ENCODE peak calls at places on chromosome 1, in seven cellular contexts. O is PC-3, I is fibroblast of lung, B is H1, T is endothelial cell of umbilical vein, Z is HCT116, P is neural progenitor cell. Y is an unnamed sample.

GRCh38 chr1:75836528-75836927 is 39.8 kb downstream of the MSH4 start:
- DNase-seq in B (no peak), T (no peak), I (no peak), O (no peak), Z (no peak), P (no peak), Y (no peak)

GRCh38 chr1:191963286-191963685 is 195.0 kb upstream of the RGS18 start:
- DNase-seq in O (no peak), Z (no peak), P (no peak), B (no peak), I (peak), T (no peak), Y (peak)

GRCh38 chr1:113320972-113321680 is 69.2 kb upstream of the MAGI3 start:
- DNase-seq in Z (no peak), T (no peak), I (no peak), O (peak), P (no peak), B (no peak), Y (peak)

GRCh38 chr1:168601051-168601450 is 24.6 kb downstream of the XCL1 start:
- DNase-seq in O (no peak), T (no peak), I (peak), B (no peak), P (no peak), Z (no peak), Y (peak)

GRCh38 chr1:32783851-32784250 is 33.3 kb downstream of the YARS1 start:
- DNase-seq in O (no peak), P (no peak), I (no peak), Z (no peak), B (no peak), T (no peak), Y (no peak)

GRCh38 chr1:168603501-168604107 is 27.2 kb downstream of the XCL1 start:
- DNase-seq in O (peak), I (peak), Z (peak), P (peak), B (peak), T (peak), Y (peak)

GRCh38 chr1:2480236-2480985 is 4.3 kb downstream of the PLCH2 start:
- DNase-seq in B (no peak), O (no peak), P (no peak), Z (no peak), I (no peak), T (no peak), Y (no peak)

GRCh38 chr1:156641761-156642264 is at the start of gene BCAN:
- DNase-seq in I (peak), T (no peak), B (peak), P (peak), O (no peak), Z (no peak), Y (no peak)

GRCh38 chr1:55288245-55288644 is 73.1 kb upstream of the USP24 start:
- DNase-seq in T (no peak), Z (no peak), P (no peak), B (no peak), O (no peak), I (no peak), Y (no peak)

GRCh38 chr1:228417471-228418203 is 976 bp upstream of the TRIM17 start:
- DNase-seq in Z (peak), O (peak), B (no peak), T (no peak), P (no peak), I (no peak), Y (peak)

GRCh38 chr1:87176090-87176489 is 152.6 kb upstream of the LMO4 start:
- DNase-seq in T (no peak), B (no peak), Z (no peak), I (no peak), P (no peak), O (no peak), Y (no peak)

GRCh38 chr1:110580244-110580643 is 25.9 kb downstream of the KCNA2 start:
- DNase-seq in P (no peak), T (no peak), O (no peak), I (no peak), Z (no peak), B (no peak), Y (no peak)

GRCh38 chr1:181206513-181206912 is 118.0 kb downstream of the IER5 start:
- DNase-seq in O (no peak), B (no peak), P (no peak), I (no peak), T (no peak), Z (no peak), Y (no peak)

GRCh38 chr1:186763107-186763506 is 65.6 kb upstream of the PLA2G4A start:
- DNase-seq in B (no peak), P (no peak), T (peak), I (peak), Z (no peak), O (peak), Y (peak)

GRCh38 chr1:94876362-94876761 is 50.5 kb downstream of the CNN3 start:
- DNase-seq in P (no peak), O (peak), Z (no peak), T (peak), I (no peak), B (no peak), Y (peak)

GRCh38 chr1:112794654-112795239 is 79.6 kb upstream of the PPM1J start:
- DNase-seq in Z (no peak), B (no peak), I (no peak), O (no peak), T (no peak), P (no peak), Y (no peak)

GRCh38 chr1:23286401-23286800 is 57.7 kb downstream of the HNRNPR start:
- DNase-seq in I (no peak), O (no peak), P (no peak), B (no peak), Z (no peak), T (no peak), Y (peak)

GRCh38 chr1:231420299-231420958 is 1.7 kb downstream of the EGLN1 start:
- DNase-seq in P (peak), I (peak), Z (no peak), T (peak), O (peak), B (no peak), Y (peak)

GRCh38 chr1:168520052-168520751 is 23.6 kb downstream of the XCL2 start:
- DNase-seq in B (no peak), T (no peak), P (peak), O (no peak), I (no peak), Z (no peak), Y (no peak)

GRCh38 chr1:217881131-217881543 is 250.0 kb downstream of the SPATA17 start:
- DNase-seq in P (no peak), T (no peak), O (peak), B (no peak), Z (no peak), I (peak), Y (peak)

GRCh38 chr1:220371324-220371723 is 99.1 kb upstream of the RAB3GAP2 start:
- DNase-seq in O (peak), T (no peak), P (peak), I (no peak), Z (peak), B (no peak), Y (no peak)

GRCh38 chr1:175219774-175220173 is 27.2 kb upstream of the KIAA0040 start:
- DNase-seq in I (no peak), Z (no peak), B (no peak), P (no peak), O (no peak), T (peak), Y (no peak)

GRCh38 chr1:228218513-228219244 is 10.8 kb downstream of the OBSCN start:
- DNase-seq in B (no peak), T (no peak), Z (no peak), I (no peak), O (no peak), P (no peak), Y (no peak)

GRCh38 chr1:3819626-3820245 is 23.4 kb upstream of the LRRC47 start:
- DNase-seq in I (no peak), T (no peak), Z (no peak), O (no peak), P (no peak), B (no peak), Y (no peak)

DNA sequence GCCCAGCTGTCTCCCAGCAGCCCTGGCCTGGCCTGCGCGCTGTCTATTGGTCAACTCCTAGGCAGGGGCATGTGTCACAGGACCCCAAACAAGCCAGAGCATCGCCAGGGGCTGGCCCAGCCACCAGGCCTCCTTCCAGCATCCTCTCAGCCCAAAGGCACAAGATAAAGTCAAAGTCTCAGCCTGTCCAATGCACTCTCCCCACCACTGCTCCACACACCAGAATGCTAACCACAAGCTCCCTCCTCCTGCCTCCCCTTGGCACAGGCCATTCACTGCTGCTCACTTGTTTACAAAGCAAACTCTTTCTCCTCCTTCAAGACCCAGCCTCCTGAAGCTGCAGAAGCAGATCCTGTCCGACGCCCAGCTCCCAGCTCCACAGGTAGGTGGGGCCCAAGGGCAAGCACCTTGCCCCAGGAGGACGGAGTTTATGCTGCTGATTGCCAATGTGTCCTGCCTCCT is 133.4 kb downstream of the DMRTB1 start:
- DNase-seq in O (peak), I (peak), B (no peak), Z (no peak), T (no peak), P (peak), Y (peak)
- TF ChIP-seq CTCF in O (peak), I (peak), B (peak), Z (peak), T (no peak), P (no peak), Y (no peak)

GRCh38 chr1:9410737-9411297 is 118.1 kb downstream of the SPSB1 start:
- DNase-seq in O (no peak), I (peak), P (peak), B (no peak), T (peak), Z (peak), Y (peak)
- TF ChIP-seq EZH2 in O (no peak), I (no peak), P (no peak), B (no peak), T (no peak), Z (no peak), Y (no peak)

DNA sequence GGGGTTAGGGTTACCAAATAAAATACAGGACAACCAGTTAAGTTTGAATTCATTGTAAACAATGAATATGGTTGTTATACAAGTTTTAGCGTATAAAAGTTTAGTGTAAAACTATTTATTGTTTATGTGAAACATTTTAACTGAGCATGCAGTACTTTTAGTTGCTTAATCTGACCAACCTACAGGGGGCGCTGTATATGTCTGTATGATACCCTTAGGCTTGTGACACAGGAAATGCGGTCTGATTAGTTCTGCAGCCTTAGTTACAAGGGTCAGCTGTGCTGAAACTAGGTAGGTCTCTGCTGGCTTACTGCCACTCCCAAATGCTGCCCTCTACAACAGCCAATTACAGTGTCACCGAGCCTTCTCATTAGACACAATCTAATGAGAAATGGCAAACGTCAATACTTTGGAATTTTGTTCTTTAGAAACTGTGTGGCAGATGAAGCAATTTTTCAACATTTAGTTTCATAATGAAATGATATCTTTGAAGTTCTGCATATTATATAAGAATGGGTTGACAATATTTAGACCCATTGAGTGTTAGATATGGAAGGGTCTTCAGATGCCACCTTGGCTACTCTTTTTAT is 56.2 kb downstream of the NTNG1 start:
- DNase-seq in P (peak), I (peak), B (peak), O (peak), T (no peak), Z (peak), Y (no peak)
- TF ChIP-seq CTCF in P (peak), I (peak), B (peak), O (peak), T (no peak), Z (peak), Y (peak)

GRCh38 chr1:7751174-7751573 is 19.9 kb upstream of the VAMP3 start:
- DNase-seq in P (no peak), B (no peak), T (no peak), Z (no peak), I (no peak), O (no peak), Y (no peak)
- TF ChIP-seq EZH2 in P (no peak), B (no peak), T (no peak), Z (no peak), I (no peak), O (no peak), Y (no peak)

GRCh38 chr1:24379733-24380315 is 33.8 kb downstream of the STPG1 start:
- DNase-seq in P (no peak), O (peak), Z (no peak), B (peak), I (peak), T (no peak), Y (no peak)
- TF ChIP-seq CTCF in P (no peak), O (no peak), Z (no peak), B (no peak), I (no peak), T (no peak), Y (no peak)

DNA sequence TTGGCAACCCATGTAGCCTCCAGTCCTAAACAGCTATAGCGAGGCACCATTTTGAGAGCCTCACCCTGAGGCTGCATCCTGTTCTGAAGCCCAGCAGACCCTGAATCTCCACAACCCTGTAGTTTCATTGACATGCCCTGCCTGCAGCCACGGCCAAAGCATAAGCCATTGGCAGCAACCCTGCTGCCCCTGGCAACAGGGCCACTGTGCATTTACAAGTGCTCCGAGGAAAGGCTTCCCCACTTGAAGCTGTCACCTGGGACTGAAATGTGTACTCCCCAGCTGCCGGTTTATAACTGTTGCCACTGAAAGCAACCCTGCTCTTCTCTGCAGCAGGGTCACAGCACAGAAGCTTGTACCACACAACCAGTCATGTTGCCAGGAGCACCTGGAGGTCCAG is 124.2 kb upstream of the OLFM3 start:
- DNase-seq in O (no peak), Z (no peak), P (no peak), T (no peak), I (no peak), B (no peak), Y (no peak)
- TF ChIP-seq EZH2 in O (no peak), Z (no peak), P (no peak), T (no peak), I (no peak), B (no peak), Y (no peak)

DNA sequence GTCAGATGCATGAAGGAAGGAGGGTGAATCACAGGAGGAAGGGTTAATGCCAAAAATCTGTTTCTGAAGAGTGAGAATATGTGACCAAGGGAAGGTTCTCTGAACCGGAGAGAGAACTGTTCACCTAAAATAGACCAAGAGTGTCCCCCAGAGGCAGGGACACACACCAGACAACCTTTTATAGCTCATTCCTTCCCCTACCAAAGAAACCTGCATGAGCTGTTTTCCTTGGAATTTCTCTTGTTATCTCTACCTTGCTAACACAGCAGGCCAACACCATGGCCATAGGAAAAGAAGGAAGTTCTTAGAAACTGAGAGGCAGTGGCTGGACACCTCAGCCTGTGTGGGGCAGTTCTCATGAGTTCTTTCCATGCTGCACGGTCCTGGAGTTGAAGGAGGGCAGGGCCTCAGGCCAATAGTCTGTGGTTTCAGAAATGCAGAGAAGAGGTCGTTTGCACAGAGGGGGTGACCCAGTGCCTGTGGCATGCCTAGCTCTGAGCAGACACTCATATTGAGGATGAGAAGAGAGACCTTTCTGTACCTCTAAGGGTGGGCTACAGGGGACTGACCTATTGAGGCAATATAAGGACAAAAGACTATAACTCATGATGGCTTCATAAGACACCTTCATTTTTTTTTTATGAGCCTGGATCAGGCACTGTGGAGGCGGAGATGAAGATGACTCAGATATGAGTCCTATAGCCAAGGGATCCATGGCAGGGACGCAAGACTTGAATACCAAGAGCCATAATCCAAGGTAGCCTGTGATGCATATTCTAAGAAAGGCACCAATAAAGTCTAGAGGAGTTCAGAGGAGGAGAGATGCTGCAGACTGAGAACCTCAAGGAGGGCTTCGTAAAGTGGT is 39.4 kb downstream of the IGFN1 start:
- DNase-seq in T (no peak), B (peak), I (peak), Z (peak), P (no peak), O (peak), Y (peak)
- TF ChIP-seq CTCF in T (no peak), B (no peak), I (no peak), Z (peak), P (peak), O (peak), Y (peak)

DNA sequence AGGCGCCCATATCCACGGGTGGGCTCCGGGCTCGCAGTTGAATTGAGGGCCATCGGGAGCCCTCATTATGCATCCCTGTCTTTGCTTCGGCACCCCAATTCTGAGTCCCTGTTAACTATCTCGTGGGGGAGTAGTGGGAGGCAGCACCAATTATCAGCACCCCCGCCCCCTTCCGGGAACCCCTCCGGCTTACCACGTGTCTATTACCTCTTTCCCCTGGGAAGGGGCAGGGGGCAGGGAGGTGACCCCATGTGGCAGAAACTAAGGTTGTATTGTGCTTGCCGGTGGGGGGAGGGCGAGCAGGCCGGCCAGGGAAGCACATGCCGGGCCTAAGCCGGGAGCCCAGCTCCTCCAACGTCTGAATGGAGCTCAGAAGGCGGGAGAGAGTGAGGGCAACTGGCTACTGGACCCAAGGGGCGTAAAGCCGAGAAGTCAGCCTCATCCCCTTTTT is 1.0 kb downstream of the LIN28A start:
- DNase-seq in O (no peak), I (no peak), P (peak), B (peak), Z (no peak), T (no peak), Y (no peak)
- TF ChIP-seq EZH2 in O (no peak), I (no peak), P (no peak), B (no peak), Z (no peak), T (no peak), Y (peak)

Y was measured in astrocyte.